ENCODE peak calls at places on chromosomes 16 and 17, in six cellular contexts. J is lung; F is CD8-positive, alpha-beta memory T cell; B is EH; T is amniotic epithelial cell; G is GM23248. L is an unnamed sample.

GRCh38 chr16:49593423-49594040 is 219.9 kb downstream of the C16orf78 start:
- DNase-seq in J (no peak), F (no peak), B (no peak), T (no peak), G (no peak), L (no peak)

GRCh38 chr17:79294459-79295071 is 219.9 kb downstream of the ENGASE start:
- DNase-seq in J (peak; percentile 64), F (no peak), B (peak; percentile 39), T (peak; percentile 2), G (peak; percentile 57), L (peak; percentile 34)

GRCh38 chr16:1188781-1189189 is 35.9 kb downstream of the CACNA1H start:
- DNase-seq in J (no peak), F (peak; percentile 32), B (peak; percentile 53), T (no peak), G (peak; percentile 66), L (peak; percentile 43)

GRCh38 chr16:31508706-31509523 is 724 bp upstream of the RUSF1 start:
- DNase-seq in J (no peak), F (no peak), B (peak; percentile 69), T (peak; percentile 55), G (peak; percentile 66), L (peak; percentile 51)

GRCh38 chr17:41814195-41814594 is 1.4 kb downstream of the FKBP10 start:
- DNase-seq in J (no peak), F (no peak), B (peak; percentile 52), T (peak; percentile 71), G (peak; percentile 64), L (peak; percentile 60)

GRCh38 chr17:16371742-16372141 is 9.1 kb upstream of the UBB start:
- DNase-seq in J (no peak), F (no peak), B (peak; percentile 84), T (peak; percentile 84), G (peak; percentile 59), L (peak; percentile 94)

GRCh38 chr17:4898927-4899326 is 409 bp upstream of the C17orf107 start:
- DNase-seq in J (no peak), F (no peak), B (no peak), T (no peak), G (no peak), L (no peak)

GRCh38 chr17:77508047-77508715 is 367.4 kb downstream of the SEC14L1 start:
- DNase-seq in J (no peak), F (no peak), B (no peak), T (peak; percentile 88), G (no peak), L (peak; percentile 25)

GRCh38 chr17:76585649-76586593 is at the start of gene ST6GALNAC2:
- DNase-seq in J (peak; percentile 82), F (peak; percentile 42), B (peak; percentile 67), T (no peak), G (peak; percentile 69), L (no peak)

GRCh38 chr16:86584071-86584685 is 5.8 kb downstream of the FOXL1 start:
- DNase-seq in J (no peak), F (no peak), B (peak; percentile 65), T (no peak), G (no peak), L (no peak)

GRCh38 chr17:7922499-7923289 is 6.6 kb upstream of the RNF227 start:
- DNase-seq in J (peak; percentile 84), F (peak; percentile 75), B (peak; percentile 69), T (peak; percentile 81), G (peak; percentile 86), L (peak; percentile 83)

GRCh38 chr17:79078476-79079190 is 4.0 kb downstream of the ENGASE start:
- DNase-seq in J (no peak), F (no peak), B (no peak), T (no peak), G (no peak), L (no peak)

GRCh38 chr17:3207367-3207766 is at the start of gene OR1A1:
- DNase-seq in J (no peak), F (no peak), B (no peak), T (no peak), G (no peak), L (no peak)

GRCh38 chr17:20063665-20064648 is 54.8 kb downstream of the SPECC1 start:
- DNase-seq in J (peak; percentile 74), F (no peak), B (peak; percentile 90), T (peak; percentile 80), G (peak; percentile 93), L (peak; percentile 67)

GRCh38 chr17:79974786-79975497 is 60.7 kb downstream of the TBC1D16 start:
- DNase-seq in J (no peak), F (no peak), B (no peak), T (no peak), G (no peak), L (no peak)

GRCh38 chr17:62802531-62803205 is 5.4 kb downstream of the MARCHF10 start:
- DNase-seq in J (no peak), F (no peak), B (no peak), T (no peak), G (no peak), L (no peak)

GRCh38 chr17:66915204-66915611 is 49.3 kb upstream of the CACNG4 start:
- DNase-seq in J (peak; percentile 32), F (no peak), B (peak; percentile 44), T (peak; percentile 28), G (peak; percentile 42), L (peak; percentile 14)

GRCh38 chr17:50149425-50150353 is 788 bp downstream of the PPP1R9B start:
- DNase-seq in J (peak; percentile 60), F (peak; percentile 57), B (peak; percentile 67), T (peak; percentile 46), G (peak; percentile 84), L (peak; percentile 57)

GRCh38 chr17:21001813-21002221 is 41.0 kb downstream of the USP22 start:
- DNase-seq in J (no peak), F (no peak), B (no peak), T (no peak), G (peak; percentile 28), L (no peak)

GRCh38 chr17:1177099-1177996 is 2.4 kb downstream of the ABR start:
- DNase-seq in J (no peak), F (no peak), B (peak; percentile 69), T (no peak), G (peak; percentile 72), L (peak; percentile 58)

GRCh38 chr17:77487677-77488530 is 347.1 kb downstream of the SEC14L1 start:
- DNase-seq in J (no peak), F (no peak), B (no peak), T (no peak), G (no peak), L (no peak)

GRCh38 chr16:5852151-5852550 is 754.6 kb upstream of the EEF2KMT start:
- DNase-seq in J (no peak), F (no peak), B (no peak), T (no peak), G (no peak), L (no peak)

GRCh38 chr17:48416971-48417370 is 13.0 kb downstream of the SKAP1 start:
- DNase-seq in J (no peak), F (no peak), B (no peak), T (no peak), G (no peak), L (no peak)

GRCh38 chr17:39769974-39770587 is 32.3 kb downstream of the GRB7 start:
- DNase-seq in J (no peak), F (peak; percentile 77), B (peak; percentile 34), T (no peak), G (peak; percentile 41), L (no peak)

GRCh38 chr16:58047557-58048348 is 22.2 kb downstream of the MMP15 start:
- DNase-seq in J (no peak), F (no peak), B (no peak), T (no peak), G (no peak), L (no peak)

GRCh38 chr16:70466812-70467090 is 12.4 kb downstream of the FCSK start:
- DNase-seq in J (no peak), F (no peak), B (no peak), T (no peak), G (no peak), L (no peak)

GRCh38 chr17:26962255-26963162 is 331.4 kb upstream of the WSB1 start:
- DNase-seq in J (no peak), F (no peak), B (no peak), T (no peak), G (no peak), L (no peak)

GRCh38 chr16:66603537-66604375 is 748 bp upstream of the CMTM3 start:
- DNase-seq in J (peak; percentile 44), F (peak; percentile 82), B (peak; percentile 60), T (peak; percentile 65), G (peak; percentile 64), L (peak; percentile 66)

GRCh38 chr16:70253291-70254094 is 1.8 kb upstream of the EXOSC6 start:
- DNase-seq in J (no peak), F (peak; percentile 7), B (peak; percentile 50), T (peak; percentile 44), G (peak; percentile 56), L (peak; percentile 63)

GRCh38 chr16:66844009-66844341 is 239 bp upstream of the CA7 start:
- DNase-seq in J (no peak), F (no peak), B (no peak), T (no peak), G (no peak), L (no peak)

GRCh38 chr17:6666077-6666521 is 14.5 kb downstream of the C17orf100 start:
- DNase-seq in J (peak; percentile 75), F (no peak), B (peak; percentile 82), T (peak; percentile 74), G (peak; percentile 89), L (peak; percentile 92)

GRCh38 chr17:40490289-40490853 is 11.1 kb downstream of the TNS4 start:
- DNase-seq in J (no peak), F (no peak), B (peak; percentile 74), T (peak; percentile 92), G (peak; percentile 92), L (peak; percentile 97)

L was measured in choroid plexus epithelial cell.